ENCODE peak calls at places on chromosomes 1 and 21, in nine cellular contexts. F, J, L, T, C, E, P, Z and I are unnamed samples.

GRCh38 chr21:35575280-35575915 is 484.9 kb downstream of the SETD4 start:
- DNase-seq in T (no peak), J (no peak), C (no peak), F (no peak), Z (no peak), L (no peak), E (peak; percentile 40), P (no peak), I (peak; percentile 52)

GRCh38 chr21:41682719-41683179 is 84.1 kb downstream of the RIPK4 start:
- DNase-seq in P (no peak), E (no peak), L (no peak), F (no peak), J (no peak), C (no peak), Z (no peak), T (no peak), I (no peak)

GRCh38 chr1:4034318-4034887 is 134.3 kb upstream of the C1orf174 start:
- DNase-seq in E (no peak), P (no peak), F (no peak), Z (peak; percentile 45), C (no peak), J (no peak), L (no peak), T (no peak), I (no peak)

GRCh38 chr21:30227633-30228404 is 11.9 kb upstream of the CLDN8 start:
- DNase-seq in L (peak; percentile 38), F (no peak), J (peak; percentile 75), C (peak; percentile 25), E (peak; percentile 84), T (no peak), P (no peak), Z (no peak), I (peak; percentile 98)

GRCh38 chr21:44259082-44259705 is 2.5 kb downstream of the DNMT3L start:
- DNase-seq in P (peak; percentile 59), L (no peak), J (no peak), E (no peak), C (no peak), T (no peak), F (no peak), Z (no peak), I (peak; percentile 72)

GRCh38 chr1:234893725-234894630 is 234.7 kb downstream of the TOMM20 start:
- DNase-seq in E (no peak), P (no peak), F (no peak), Z (no peak), C (peak; percentile 37), J (no peak), T (no peak), L (no peak), I (peak; percentile 58)

GRCh38 chr1:222785553-222785952 is 29.3 kb upstream of the DISP1 start:
- DNase-seq in F (no peak), C (no peak), J (no peak), Z (no peak), E (no peak), L (no peak), P (no peak), T (no peak), I (no peak)

GRCh38 chr1:101111461-101111860 is 85.9 kb upstream of the DPH5 start:
- DNase-seq in P (no peak), L (no peak), T (no peak), C (no peak), J (no peak), Z (no peak), F (no peak), E (no peak), I (no peak)

GRCh38 chr1:99656701-99657100 is 10.8 kb downstream of the PALMD start:
- DNase-seq in J (no peak), P (no peak), L (no peak), T (no peak), Z (no peak), C (no peak), E (no peak), F (no peak), I (no peak)

GRCh38 chr1:7992885-7993284 is 31.4 kb downstream of the PARK7 start:
- DNase-seq in Z (no peak), C (no peak), J (no peak), L (no peak), P (no peak), E (no peak), F (no peak), T (no peak), I (no peak)

GRCh38 chr1:41664861-41665640 is 180.6 kb upstream of the EDN2 start:
- DNase-seq in P (peak; percentile 59), L (no peak), C (no peak), Z (no peak), J (no peak), E (peak; percentile 74), T (no peak), F (no peak), I (peak; percentile 85)

GRCh38 chr1:69755647-69756046 is 187.9 kb downstream of the LRRC7 start:
- DNase-seq in L (no peak), J (no peak), E (no peak), T (no peak), F (no peak), Z (no peak), C (no peak), P (no peak), I (no peak)

GRCh38 chr1:89876463-89876862 is 55.6 kb downstream of the LRRC8D start:
- DNase-seq in E (no peak), J (no peak), T (no peak), P (no peak), Z (no peak), L (no peak), F (no peak), C (no peak), I (no peak)

GRCh38 chr1:23562138-23562819 is 3.0 kb upstream of the ID3 start:
- DNase-seq in J (peak; percentile 92), F (peak; percentile 74), C (peak; percentile 87), L (peak; percentile 96), P (peak; percentile 99), T (peak; percentile 95), E (peak; percentile 99), Z (peak; percentile 88), I (peak; percentile 99)

GRCh38 chr1:22972760-22973159 is at the start of gene LACTBL1:
- DNase-seq in P (no peak), T (no peak), Z (no peak), L (no peak), C (no peak), J (no peak), F (no peak), E (no peak), I (no peak)

GRCh38 chr1:200979574-200980451 is 43.7 kb downstream of the KIF21B start:
- DNase-seq in E (peak; percentile 7), C (no peak), L (peak; percentile 66), F (peak; percentile 65), T (no peak), J (no peak), P (no peak), Z (peak; percentile 59), I (peak; percentile 18)

GRCh38 chr1:109502368-109502851 is 7.1 kb downstream of the AMIGO1 start:
- DNase-seq in C (no peak), T (no peak), J (no peak), E (no peak), Z (no peak), F (peak; percentile 46), P (no peak), L (no peak), I (no peak)

GRCh38 chr1:16921391-16922185 is at the start of gene CROCC:
- DNase-seq in F (peak; percentile 88), E (peak; percentile 64), L (no peak), T (no peak), Z (peak; percentile 82), C (peak; percentile 88), J (no peak), P (peak; percentile 86), I (peak; percentile 55)

GRCh38 chr1:16924216-16924918 is 2.6 kb downstream of the CROCC start:
- DNase-seq in F (no peak), E (no peak), C (peak; percentile 34), T (no peak), Z (no peak), J (peak; percentile 76), L (no peak), P (peak; percentile 84), I (no peak)

GRCh38 chr1:16922885-16923431 is 1.2 kb downstream of the CROCC start:
- DNase-seq in E (no peak), F (no peak), J (peak; percentile 65), L (no peak), Z (no peak), C (peak; percentile 84), T (no peak), P (peak; percentile 73), I (no peak)

GRCh38 chr1:16920951-16921350 is 780 bp upstream of the CROCC start:
- DNase-seq in Z (no peak), F (no peak), E (no peak), P (peak; percentile 67), T (no peak), J (peak; percentile 60), L (no peak), C (no peak), I (no peak)

GRCh38 chr1:16922466-16922865 is 735 bp downstream of the CROCC start:
- DNase-seq in F (no peak), J (peak; percentile 66), Z (no peak), E (no peak), T (no peak), P (peak; percentile 70), L (no peak), C (peak; percentile 32), I (no peak)
- H3K4me3 ChIP-seq in F (no peak overlapping the region), J (no peak overlapping the region), Z (peak overlapping the region; percentile 76), E (no peak overlapping the region), T (no peak overlapping the region), P (no peak overlapping the region), L (no peak overlapping the region), C (no peak overlapping the region), I (no peak overlapping the region)

GRCh38 chr1:178300350-178300699 is 196.4 kb downstream of the CLEC20A start:
- DNase-seq in E (no peak), F (no peak), L (no peak), C (no peak), P (no peak), J (no peak), T (no peak), Z (no peak), I (no peak)

GRCh38 chr1:178291166-178291565 is 197.3 kb downstream of the RASAL2 start:
- DNase-seq in E (no peak), C (no peak), F (no peak), Z (no peak), P (no peak), T (no peak), L (no peak), J (no peak), I (no peak)

GRCh38 chr1:178294654-178295053 is 200.8 kb downstream of the RASAL2 start:
- DNase-seq in L (no peak), T (no peak), F (no peak), Z (no peak), E (no peak), J (no peak), P (no peak), C (no peak), I (no peak)
- TF ChIP-seq CTCF in L (no peak), T (no peak), F (no peak), Z (no peak), E (no peak), J (no peak), P (no peak), C (no peak), I (no peak)

GRCh38 chr1:247857069-247857985 is at the start of gene TRIM58:
- DNase-seq in P (peak; percentile 65), T (no peak), F (no peak), C (no peak), Z (no peak), J (no peak), L (peak; percentile 47), E (peak; percentile 9), I (peak; percentile 1)
- H3K4me3 ChIP-seq in P (no peak within 1 kb of the TSS), T (peak within 1 kb of the TSS; percentile 39), F (no peak within 1 kb of the TSS), C (no peak within 1 kb of the TSS), Z (no peak within 1 kb of the TSS), J (no peak within 1 kb of the TSS), L (no peak within 1 kb of the TSS), E (peak within 1 kb of the TSS; percentile 49), I (peak within 1 kb of the TSS; percentile 38)

GRCh38 chr1:80217377-80217986 is 1211.0 kb upstream of the ADGRL4 start:
- DNase-seq in J (no peak), L (peak; percentile 14), E (peak; percentile 26), P (no peak), C (no peak), T (no peak), F (no peak), Z (peak; percentile 0), I (peak; percentile 88)
- TF ChIP-seq CTCF in J (peak; percentile 79), L (no peak), E (peak; percentile 41), P (peak; percentile 52), C (no peak), T (peak; percentile 21), F (peak; percentile 26), Z (peak; percentile 68), I (peak; percentile 83)